ENCODE peak calls at places on chromosome 16, in five cellular contexts. I, J, Q, T and K are unnamed samples.

GRCh38 chr16:69349508-69349907 is 2.1 kb downstream of the TMED6 start:
- DNase-seq in I (no peak), J (no peak), Q (no peak), T (no peak), K (no peak)

GRCh38 chr16:67164599-67165061 is at the start of gene HSF4:
- DNase-seq in I (peak; percentile 69), J (no peak), Q (no peak), T (no peak), K (no peak)

GRCh38 chr16:4525069-4525468 is 13.5 kb downstream of the CDIP1 start:
- DNase-seq in I (no peak), J (no peak), Q (no peak), T (no peak), K (no peak)

GRCh38 chr16:27529962-27530361 is 19.8 kb downstream of the GTF3C1 start:
- DNase-seq in I (no peak), J (peak; percentile 68), Q (no peak), T (no peak), K (no peak)

GRCh38 chr16:57145046-57145963 is 40.5 kb downstream of the PSME3IP1 start:
- DNase-seq in I (no peak), J (no peak), Q (no peak), T (no peak), K (no peak)

GRCh38 chr16:6573577-6573976 is 759.1 kb upstream of the RBFOX1 start:
- DNase-seq in I (peak; percentile 24), J (no peak), Q (no peak), T (no peak), K (no peak)

GRCh38 chr16:21097151-21097550 is 53.5 kb downstream of the DNAH3 start:
- DNase-seq in I (no peak), J (peak; percentile 70), Q (no peak), T (no peak), K (no peak)

GRCh38 chr16:79176987-79177386 is 423.6 kb downstream of the MAF start:
- DNase-seq in I (no peak), J (no peak), Q (no peak), T (peak; percentile 53), K (no peak)

GRCh38 chr16:84718-85452 is 6.9 kb downstream of the MPG start:
- DNase-seq in I (peak; percentile 61), J (peak; percentile 91), Q (no peak), T (peak; percentile 59), K (peak; percentile 63)

GRCh38 chr16:88737298-88738166 is 31.2 kb downstream of the CTU2 start:
- DNase-seq in I (peak; percentile 80), J (peak; percentile 63), Q (peak; percentile 34), T (peak; percentile 75), K (peak; percentile 77)

GRCh38 chr16:56349086-56349415 is 76.3 kb downstream of the AMFR start:
- DNase-seq in I (no peak), J (no peak), Q (no peak), T (no peak), K (no peak)

GRCh38 chr16:47016700-47017133 is 43.2 kb upstream of the DNAJA2 start:
- DNase-seq in I (no peak), J (no peak), Q (no peak), T (peak; percentile 17), K (peak; percentile 46)

GRCh38 chr16:77993586-77993985 is 28.8 kb upstream of the CLEC3A start:
- DNase-seq in I (no peak), J (peak; percentile 30), Q (no peak), T (no peak), K (no peak)

GRCh38 chr16:31179747-31180458 is at the start of gene FUS:
- DNase-seq in I (peak; percentile 93), J (peak; percentile 84), Q (peak; percentile 86), T (peak; percentile 96), K (peak; percentile 92)

GRCh38 chr16:26715969-26716368 is 350.8 kb upstream of the C16orf82 start:
- DNase-seq in I (no peak), J (no peak), Q (no peak), T (no peak), K (no peak)

GRCh38 chr16:17313085-17313611 is 157.6 kb downstream of the XYLT1 start:
- DNase-seq in I (peak; percentile 61), J (peak; percentile 92), Q (no peak), T (no peak), K (no peak)

GRCh38 chr16:81492965-81493754 is 48.6 kb downstream of the CMIP start:
- DNase-seq in I (no peak), J (no peak), Q (no peak), T (no peak), K (no peak)

GRCh38 chr16:55732496-55732895 is 76.7 kb downstream of the SLC6A2 start:
- DNase-seq in I (no peak), J (no peak), Q (no peak), T (no peak), K (no peak)

GRCh38 chr16:4521971-4522623 is 16.5 kb downstream of the CDIP1 start:
- DNase-seq in I (no peak), J (no peak), Q (no peak), T (no peak), K (no peak)

GRCh38 chr16:74936902-74937560 is 47.9 kb downstream of the WDR59 start:
- DNase-seq in I (no peak), J (peak; percentile 67), Q (no peak), T (no peak), K (peak; percentile 30)

GRCh38 chr16:89601906-89602272 is 11.6 kb upstream of the DPEP1 start:
- DNase-seq in I (no peak), J (no peak), Q (no peak), T (no peak), K (no peak)

GRCh38 chr16:54657058-54657708 is 273.5 kb upstream of the IRX5 start:
- DNase-seq in I (no peak), J (peak; percentile 49), Q (no peak), T (no peak), K (no peak)

GRCh38 chr16:87233928-87234327 is 83.3 kb downstream of the C16orf95 start:
- DNase-seq in I (no peak), J (peak; percentile 51), Q (no peak), T (no peak), K (no peak)
- TF ChIP-seq CTCF in I (peak; percentile 17), J (peak; percentile 54), Q (no peak), T (no peak), K (no peak)

GRCh38 chr16:25108054-25108453 is 3.5 kb upstream of the LCMT1 start:
- DNase-seq in I (no peak), J (no peak), Q (peak; percentile 38), T (no peak), K (peak; percentile 46)
- TF ChIP-seq CTCF in I (no peak), J (no peak), Q (peak; percentile 41), T (peak; percentile 12), K (peak; percentile 43)

DNA sequence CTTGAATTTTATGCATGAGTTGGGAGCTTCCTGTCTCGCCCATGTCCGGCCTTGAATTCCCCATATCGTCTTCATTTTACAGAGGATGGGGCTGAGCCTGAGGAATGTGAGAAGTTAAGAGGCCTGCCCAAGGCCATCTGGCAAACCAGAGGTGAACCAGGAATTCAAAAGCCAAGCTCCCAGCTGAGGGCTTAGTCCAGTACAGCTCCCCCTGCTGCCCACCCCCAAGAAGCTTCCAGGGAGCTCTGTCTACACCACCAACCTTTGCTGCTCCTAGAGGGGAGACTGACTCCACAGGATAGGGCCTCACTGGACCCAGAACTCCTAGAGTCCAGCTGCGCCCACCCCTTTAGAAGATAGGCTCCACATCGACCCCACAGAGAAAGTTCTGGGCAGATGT is 20.7 kb upstream of the C16orf78 start:
- DNase-seq in I (no peak), J (peak; percentile 6), Q (no peak), T (no peak), K (no peak)
- TF ChIP-seq CTCF in I (no peak), J (peak; percentile 26), Q (no peak), T (no peak), K (peak; percentile 62)

GRCh38 chr16:23382279-23382678 is 70.7 kb downstream of the COG7 start:
- DNase-seq in I (no peak), J (no peak), Q (no peak), T (no peak), K (no peak)
- TF ChIP-seq CTCF in I (no peak), J (no peak), Q (no peak), T (no peak), K (no peak)

DNA sequence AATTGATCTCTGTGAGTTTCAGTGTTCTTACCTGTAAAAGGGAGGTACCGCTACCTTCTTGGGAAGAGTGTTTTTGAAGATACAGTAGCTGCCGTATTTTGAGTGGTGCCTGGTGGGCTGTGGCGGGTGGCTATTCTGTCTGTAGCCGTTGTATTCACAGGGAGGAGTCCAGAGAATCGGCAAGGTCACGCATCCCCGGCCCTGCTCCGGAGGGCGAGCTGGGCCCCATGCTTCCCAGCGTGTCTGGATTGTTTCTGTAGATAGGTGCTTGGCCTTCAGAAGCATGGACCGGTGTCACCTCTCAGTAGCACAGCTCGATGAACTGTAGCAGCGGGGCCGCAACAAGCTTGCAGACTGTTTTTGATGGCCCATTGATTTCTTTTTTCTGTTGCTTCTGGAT is 295.6 kb downstream of the CPPED1 start:
- DNase-seq in I (no peak), J (no peak), Q (no peak), T (no peak), K (no peak)
- TF ChIP-seq CTCF in I (no peak), J (no peak), Q (no peak), T (no peak), K (no peak)

GRCh38 chr16:19410435-19411153 is 7.1 kb upstream of the TMC5 start:
- DNase-seq in I (peak; percentile 21), J (no peak), Q (no peak), T (no peak), K (peak; percentile 34)
- TF ChIP-seq CTCF in I (no peak), J (peak; percentile 6), Q (no peak), T (no peak), K (peak; percentile 41)

GRCh38 chr16:28981517-28981916 is 3.3 kb upstream of the LAT start:
- DNase-seq in I (no peak), J (no peak), Q (no peak), T (no peak), K (no peak)
- TF ChIP-seq CTCF in I (no peak), J (peak; percentile 50), Q (peak; percentile 61), T (no peak), K (peak; percentile 70)

DNA sequence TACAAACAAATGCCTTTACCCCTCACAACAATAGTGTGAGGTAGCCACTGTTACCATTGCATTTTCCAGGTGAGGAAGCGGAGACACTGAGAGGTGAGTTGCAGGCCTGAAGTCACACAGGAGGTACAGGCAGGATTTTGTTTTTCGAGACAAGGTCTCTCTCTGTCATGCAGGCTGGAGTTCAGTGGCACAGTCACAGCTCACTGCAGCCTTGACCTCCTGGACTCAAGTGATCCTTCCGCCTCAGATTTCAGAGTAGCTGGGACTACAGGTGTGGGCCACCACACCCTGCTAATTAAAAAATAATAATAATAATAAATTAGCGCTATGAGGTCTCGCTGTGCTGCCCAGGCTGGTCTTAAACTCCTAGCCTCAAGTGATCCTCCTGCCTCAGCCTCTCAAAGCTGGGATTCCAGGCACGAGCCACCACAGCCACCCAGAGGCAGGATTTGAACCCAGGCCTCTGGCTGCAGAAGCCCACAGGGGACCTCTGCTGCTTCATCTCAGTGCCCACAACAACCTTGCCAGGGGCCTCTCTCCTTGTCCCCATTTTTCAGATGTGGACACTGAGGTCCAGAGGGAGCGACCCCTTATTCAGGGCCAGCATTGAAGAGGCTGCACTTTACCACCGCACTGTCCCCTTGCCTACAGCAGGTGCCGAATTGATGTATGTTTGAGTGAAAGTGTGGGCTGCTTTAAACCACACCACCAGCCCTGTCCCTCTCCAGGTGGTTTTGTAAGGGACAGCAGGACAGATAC is 16.0 kb upstream of the CIBAR2 start:
- DNase-seq in I (no peak), J (no peak), Q (no peak), T (no peak), K (no peak)
- TF ChIP-seq CTCF in I (no peak), J (no peak), Q (no peak), T (no peak), K (no peak)